ENCODE peak calls at places on chromosomes 11 and 22, in six cellular contexts. E, J, S, Y, L and O are unnamed samples.

GRCh38 chr11:59255281-59255680 is 42.6 kb upstream of the MPEG1 start:
- DNase-seq in E (no peak), J (no peak), S (no peak), Y (no peak), L (no peak), O (no peak)

GRCh38 chr11:122440783-122441701 is 214.5 kb upstream of the UBASH3B start:
- DNase-seq in E (no peak), J (no peak), S (no peak), Y (peak), L (no peak), O (no peak)

GRCh38 chr22:30267382-30268302 is 991 bp upstream of the OSM start:
- DNase-seq in E (no peak), J (peak), S (peak), Y (no peak), L (no peak), O (no peak)

GRCh38 chr11:2272946-2273280 is 2.5 kb upstream of the ASCL2 start:
- DNase-seq in E (no peak), J (no peak), S (no peak), Y (no peak), L (no peak), O (no peak)

GRCh38 chr11:70155386-70155785 is 47.7 kb upstream of the FADD start:
- DNase-seq in E (no peak), J (no peak), S (no peak), Y (no peak), L (no peak), O (no peak)

GRCh38 chr11:117970400-117971024 is 15.7 kb upstream of the IL10RA start:
- DNase-seq in E (no peak), J (no peak), S (peak), Y (peak), L (no peak), O (no peak)

GRCh38 chr11:46674463-46675287 is 25.7 kb downstream of the ARHGAP1 start:
- DNase-seq in E (no peak), J (peak), S (peak), Y (no peak), L (no peak), O (no peak)

GRCh38 chr11:9893474-9893873 is 229.6 kb downstream of the SWAP70 start:
- DNase-seq in E (no peak), J (no peak), S (no peak), Y (peak), L (no peak), O (no peak)

GRCh38 chr11:95341246-95341645 is 110.2 kb upstream of the SESN3 start:
- DNase-seq in E (no peak), J (no peak), S (no peak), Y (no peak), L (no peak), O (no peak)

GRCh38 chr11:12331239-12331874 is 46.0 kb upstream of the PARVA start:
- DNase-seq in E (peak), J (peak), S (peak), Y (peak), L (peak), O (peak)

GRCh38 chr22:34429314-34429713 is 509.0 kb upstream of the LARGE1 start:
- DNase-seq in E (no peak), J (no peak), S (no peak), Y (peak), L (no peak), O (no peak)

GRCh38 chr11:135075740-135076139 is 663.7 kb upstream of the B3GAT1 start:
- DNase-seq in E (no peak), J (peak), S (peak), Y (peak), L (peak), O (peak)

GRCh38 chr11:71181566-71181965 is 70.8 kb downstream of the SHANK2 start:
- DNase-seq in E (no peak), J (no peak), S (peak), Y (no peak), L (no peak), O (no peak)

GRCh38 chr22:24894220-24894975 is 52.1 kb downstream of the LHFPL7 start:
- DNase-seq in E (no peak), J (no peak), S (no peak), Y (peak), L (no peak), O (peak)

GRCh38 chr11:36088234-36088975 is 144.5 kb downstream of the LDLRAD3 start:
- DNase-seq in E (no peak), J (no peak), S (no peak), Y (no peak), L (no peak), O (no peak)

GRCh38 chr11:102295045-102295444 is 22.2 kb upstream of the BIRC3 start:
- DNase-seq in E (no peak), J (no peak), S (no peak), Y (no peak), L (no peak), O (no peak)

GRCh38 chr11:118339281-118340045 is 3.0 kb downstream of the CD3D start:
- DNase-seq in E (no peak), J (no peak), S (no peak), Y (no peak), L (no peak), O (no peak)